ENCODE peak calls at places on chromosomes 1 and 21, in ten cellular contexts. H is lower lobe of right lung, T is suprapubic skin, Q is dorsolateral prefrontal cortex, K is A549, E is esophagus squamous epithelium, B is pancreas, F is coronary artery, V is IMR-90, I is sigmoid colon. G is an unnamed sample.

GRCh38 chr1:186848509-186849130 is 19.9 kb downstream of the PLA2G4A start:
- DNase-seq in I (no peak), E (no peak), K (peak), F (no peak), H (no peak), B (no peak), T (no peak), V (peak), Q (no peak), G (no peak)

GRCh38 chr21:31741116-31741515 is 9.2 kb upstream of the SCAF4 start:
- DNase-seq in H (no peak), B (no peak), E (no peak), F (no peak), T (no peak), K (no peak), Q (no peak), I (no peak), V (no peak), G (no peak)

GRCh38 chr1:64356636-64357256 is 113.2 kb upstream of the CACHD1 start:
- DNase-seq in Q (no peak), I (no peak), H (no peak), F (no peak), E (no peak), K (no peak), B (no peak), T (no peak), V (no peak), G (no peak)

GRCh38 chr1:11685210-11685752 is 4.3 kb upstream of the MAD2L2 start:
- DNase-seq in F (no peak), Q (no peak), B (no peak), H (no peak), I (no peak), E (no peak), V (no peak), T (no peak), K (no peak), G (no peak)

GRCh38 chr1:2914702-2915101 is 106.6 kb upstream of the ACTRT2 start:
- DNase-seq in Q (no peak), B (no peak), H (no peak), E (no peak), F (no peak), I (no peak), V (no peak), T (no peak), K (no peak), G (no peak)

GRCh38 chr1:61496501-61496900 is 228.4 kb downstream of the TM2D1 start:
- DNase-seq in V (no peak), B (no peak), Q (no peak), T (no peak), E (no peak), K (peak), F (no peak), H (no peak), I (no peak), G (no peak)

GRCh38 chr1:153963030-153963849 is at the start of gene SLC39A1:
- DNase-seq in F (peak), T (peak), H (peak), K (peak), E (peak), I (peak), B (peak), Q (peak), V (peak), G (peak)

GRCh38 chr1:175338447-175339135 is 146.0 kb upstream of the KIAA0040 start:
- DNase-seq in K (peak), V (no peak), H (no peak), T (no peak), F (no peak), I (no peak), Q (no peak), B (no peak), E (no peak), G (peak)

GRCh38 chr1:165137551-165138316 is 218.8 kb downstream of the LMX1A start:
- DNase-seq in K (no peak), I (no peak), F (no peak), T (no peak), H (no peak), V (no peak), E (no peak), B (no peak), Q (peak), G (no peak)

GRCh38 chr1:75579046-75579445 is 31.9 kb downstream of the SLC44A5 start:
- DNase-seq in B (no peak), T (no peak), E (no peak), I (no peak), F (no peak), K (no peak), Q (no peak), V (no peak), H (no peak), G (no peak)

GRCh38 chr1:116855788-116856187 is 53.9 kb upstream of the PTGFRN start:
- DNase-seq in Q (no peak), V (peak), B (no peak), H (no peak), F (no peak), T (no peak), K (no peak), E (no peak), I (no peak), G (no peak)

GRCh38 chr1:111789077-111789476 is 33.4 kb downstream of the DDX20 start:
- DNase-seq in I (no peak), E (no peak), K (no peak), Q (peak), B (no peak), V (no peak), T (no peak), F (no peak), H (no peak), G (no peak)

GRCh38 chr1:152884506-152884905 is 6.4 kb downstream of the SMCP start:
- DNase-seq in K (no peak), H (no peak), F (no peak), V (no peak), E (no peak), Q (no peak), T (no peak), I (no peak), B (no peak), G (no peak)

GRCh38 chr1:56435434-56436337 is 143.7 kb downstream of the PLPP3 start:
- DNase-seq in T (no peak), E (no peak), H (no peak), Q (peak), B (no peak), I (no peak), K (no peak), F (no peak), V (no peak), G (no peak)

GRCh38 chr21:41480086-41480690 is 27.8 kb downstream of the TMPRSS2 start:
- DNase-seq in T (no peak), V (no peak), H (no peak), E (no peak), F (no peak), B (peak), K (no peak), I (no peak), Q (no peak), G (no peak)

GRCh38 chr1:240312872-240313271 is 221.2 kb downstream of the FMN2 start:
- DNase-seq in H (no peak), I (no peak), E (no peak), B (no peak), V (peak), K (peak), Q (no peak), F (no peak), T (no peak), G (no peak)

GRCh38 chr1:87449348-87449963 is 120.8 kb downstream of the LMO4 start:
- DNase-seq in T (no peak), I (peak), F (no peak), K (no peak), B (no peak), E (peak), Q (no peak), V (peak), H (no peak), G (no peak)

GRCh38 chr1:200838676-200839445 is 33.9 kb upstream of the GPR25 start:
- DNase-seq in T (no peak), K (no peak), Q (no peak), F (no peak), E (no peak), I (no peak), B (no peak), V (peak), H (no peak), G (no peak)

GRCh38 chr1:114632427-114632826 is 37.4 kb downstream of the DENND2C start:
- DNase-seq in I (no peak), T (no peak), K (no peak), F (no peak), V (no peak), Q (no peak), E (no peak), H (no peak), B (no peak), G (no peak)

GRCh38 chr21:36478941-36479340 is 981 bp downstream of the CLDN14 start:
- DNase-seq in E (no peak), H (no peak), K (peak), V (no peak), T (no peak), Q (no peak), I (no peak), B (no peak), F (no peak), G (no peak)

GRCh38 chr1:39269791-39270342 is 65.4 kb downstream of the MACF1 start:
- DNase-seq in F (no peak), V (peak), H (no peak), K (no peak), Q (no peak), E (no peak), I (peak), T (no peak), B (no peak), G (no peak)

GRCh38 chr1:76256289-76257223 is 182.0 kb downstream of the ST6GALNAC3 start:
- DNase-seq in V (no peak), I (no peak), B (no peak), T (no peak), F (no peak), Q (no peak), H (no peak), E (no peak), K (no peak), G (no peak)

GRCh38 chr1:208855403-208855802 is 611.2 kb upstream of the PLXNA2 start:
- DNase-seq in F (no peak), I (no peak), H (no peak), V (no peak), T (no peak), Q (no peak), K (no peak), B (no peak), E (no peak), G (no peak)

GRCh38 chr1:234477373-234478151 is 1.4 kb downstream of the TARBP1 start:
- DNase-seq in E (no peak), F (no peak), H (no peak), I (no peak), B (no peak), V (no peak), T (no peak), Q (no peak), K (no peak), G (no peak)

GRCh38 chr1:47637111-47637685 is 199.4 kb downstream of the FOXD2 start:
- DNase-seq in T (no peak), B (no peak), Q (no peak), I (no peak), H (no peak), V (no peak), K (no peak), E (no peak), F (no peak), G (no peak)

GRCh38 chr21:38377165-38378093 is 120.6 kb downstream of the KCNJ15 start:
- DNase-seq in H (no peak), I (no peak), Q (no peak), V (no peak), F (no peak), E (no peak), B (no peak), K (no peak), T (no peak), G (no peak)

GRCh38 chr21:44012474-44013379 is 618 bp downstream of the TRAPPC10 start:
- DNase-seq in I (peak), V (peak), T (peak), E (no peak), K (peak), H (peak), B (peak), F (no peak), Q (peak), G (peak)

GRCh38 chr1:16296643-16297042 is 55.6 kb downstream of the FBXO42 start:
- DNase-seq in K (no peak), E (no peak), B (no peak), H (no peak), T (no peak), V (no peak), I (no peak), F (no peak), Q (no peak), G (no peak)

GRCh38 chr1:87044424-87044823 is 130.0 kb downstream of the HS2ST1 start:
- DNase-seq in E (no peak), Q (no peak), T (no peak), B (no peak), K (no peak), I (no peak), V (no peak), H (no peak), F (no peak), G (no peak)

GRCh38 chr21:36591326-36591970 is 107.5 kb upstream of the SIM2 start:
- DNase-seq in B (no peak), H (no peak), E (no peak), I (no peak), F (no peak), K (no peak), Q (no peak), V (no peak), T (no peak), G (no peak)

GRCh38 chr1:218616681-218617080 is 271.5 kb downstream of the TGFB2 start:
- DNase-seq in T (no peak), I (no peak), E (no peak), Q (no peak), K (no peak), B (no peak), F (no peak), V (peak), H (no peak), G (no peak)

GRCh38 chr1:15833069-15833679 is 14.3 kb upstream of the SPEN start:
- DNase-seq in F (no peak), H (peak), B (no peak), K (no peak), T (peak), Q (peak), V (no peak), I (peak), E (no peak), G (peak)

GRCh38 chr1:10917513-10918454 is 94.7 kb upstream of the TARDBP start:
- DNase-seq in T (no peak), B (no peak), E (no peak), I (no peak), Q (no peak), K (no peak), F (no peak), V (no peak), H (no peak), G (no peak)

DNA sequence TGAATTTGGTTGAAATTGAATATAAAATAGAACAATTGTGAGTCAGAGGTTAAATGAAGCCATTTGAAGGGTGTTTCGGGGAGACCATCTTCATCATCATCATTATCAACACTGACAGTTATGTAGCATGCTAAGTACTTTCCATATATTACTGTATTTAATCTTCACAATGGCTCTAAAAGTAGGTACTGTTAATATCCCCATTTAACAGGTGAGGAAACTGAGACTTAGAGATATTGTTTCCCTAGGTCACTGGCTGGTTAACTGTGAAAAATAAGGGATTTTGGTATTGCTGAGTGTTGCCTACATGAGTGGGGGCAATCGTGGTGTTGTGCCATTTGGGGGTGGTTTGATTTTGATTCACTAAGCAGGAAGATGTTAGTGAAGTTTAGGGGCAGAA is 100.3 kb downstream of the TBX19 start:
- DNase-seq in Q (no peak), B (no peak), T (no peak), I (no peak), K (no peak), H (no peak), F (no peak), E (no peak), V (no peak), G (no peak)
- TF ChIP-seq CTCF in Q (no peak), B (no peak), T (no peak), I (no peak), K (no peak), H (no peak), F (no peak), E (no peak), V (no peak), G (no peak)

GRCh38 chr1:88802950-88803349 is 88.4 kb downstream of the GTF2B start:
- DNase-seq in I (no peak), K (no peak), B (no peak), E (no peak), Q (no peak), H (no peak), F (no peak), V (peak), T (no peak), G (no peak)

GRCh38 chr1:88800382-88801051 is 90.8 kb downstream of the GTF2B start:
- DNase-seq in Q (no peak), E (no peak), B (no peak), T (no peak), K (peak), H (no peak), I (no peak), F (no peak), V (peak), G (peak)

GRCh38 chr1:88801575-88802208 is 89.7 kb downstream of the GTF2B start:
- DNase-seq in B (no peak), Q (no peak), I (no peak), V (peak), H (no peak), T (no peak), K (no peak), E (no peak), F (no peak), G (no peak)

GRCh38 chr1:88803444-88803843 is 87.9 kb downstream of the GTF2B start:
- DNase-seq in B (no peak), Q (no peak), F (no peak), E (no peak), H (no peak), I (no peak), T (no peak), V (no peak), K (no peak), G (no peak)

GRCh38 chr1:88802404-88802803 is 89.0 kb downstream of the GTF2B start:
- DNase-seq in T (no peak), K (no peak), Q (no peak), I (no peak), H (no peak), B (no peak), E (no peak), V (no peak), F (no peak), G (no peak)
- H3K27ac ChIP-seq in T (no peak), K (no peak), Q (no peak), I (no peak), H (peak), B (no peak), E (no peak), V (peak), F (no peak), G (no peak)

GRCh38 chr1:32274646-32275340 is 17.1 kb upstream of the HDAC1 start:
- DNase-seq in V (no peak), I (no peak), B (no peak), E (no peak), F (no peak), K (no peak), T (no peak), Q (no peak), H (no peak), G (no peak)

GRCh38 chr1:32272557-32273388 is 19.1 kb upstream of the HDAC1 start:
- DNase-seq in B (no peak), H (no peak), T (no peak), F (no peak), K (no peak), E (no peak), I (no peak), V (no peak), Q (no peak), G (no peak)

GRCh38 chr1:32275424-32275823 is 16.5 kb upstream of the HDAC1 start:
- DNase-seq in T (peak), F (no peak), I (no peak), E (no peak), K (no peak), B (peak), V (no peak), Q (no peak), H (no peak), G (peak)

GRCh38 chr1:32276328-32276727 is 15.6 kb upstream of the HDAC1 start:
- DNase-seq in V (no peak), B (no peak), T (peak), E (no peak), K (no peak), I (no peak), Q (no peak), H (no peak), F (no peak), G (no peak)

DNA sequence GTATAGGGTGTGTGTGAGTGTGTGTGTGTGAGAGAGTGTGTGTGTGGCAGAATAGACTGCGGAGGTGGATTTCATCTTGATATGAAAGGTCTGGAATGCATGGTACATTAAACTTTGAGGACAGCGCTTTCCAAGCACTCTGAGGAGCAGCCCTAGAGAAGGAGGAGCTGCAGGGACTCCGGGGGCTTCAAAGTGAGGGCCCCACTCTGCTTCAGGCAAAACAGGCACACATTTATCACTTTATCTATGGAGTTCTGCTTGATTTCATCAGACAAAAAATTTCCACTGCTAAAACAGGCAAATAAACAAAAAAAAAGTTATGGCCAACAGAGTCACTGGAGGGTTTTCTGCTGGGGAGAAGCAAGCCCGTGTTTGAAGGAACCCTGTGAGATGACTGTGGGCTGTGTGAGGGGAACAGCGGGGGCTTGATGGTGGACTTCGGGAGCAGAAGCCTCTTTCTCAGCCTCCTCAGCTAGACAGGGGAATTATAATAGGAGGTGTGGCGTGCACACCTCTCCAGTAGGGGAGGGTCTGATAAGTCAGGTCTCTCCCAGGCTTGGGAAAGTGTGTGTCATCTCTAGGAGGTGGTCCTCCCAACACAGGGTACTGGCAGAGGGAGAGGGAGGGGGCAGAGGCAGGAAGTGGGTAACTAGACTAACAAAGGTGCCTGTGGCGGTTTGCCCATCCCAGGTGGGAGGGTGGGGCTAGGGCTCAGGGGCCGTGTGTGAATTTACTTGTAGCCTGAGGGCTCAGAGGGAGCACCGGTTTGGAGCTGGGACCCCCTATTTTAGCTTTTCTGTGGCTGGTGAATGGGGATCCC is 18.3 kb upstream of the HDAC1 start:
- DNase-seq in T (no peak), I (no peak), B (no peak), F (no peak), H (no peak), Q (no peak), V (peak), E (no peak), K (no peak), G (peak)
- TF ChIP-seq CTCF in T (no peak), I (no peak), B (no peak), F (no peak), H (no peak), Q (no peak), V (no peak), E (no peak), K (no peak), G (no peak)

GRCh38 chr1:206496131-206496793 is 11.1 kb upstream of the RASSF5 start:
- DNase-seq in E (no peak), V (no peak), T (no peak), F (no peak), K (no peak), H (no peak), I (no peak), Q (no peak), B (peak), G (no peak)

GRCh38 chr1:206497363-206497762 is 10.0 kb upstream of the RASSF5 start:
- DNase-seq in I (no peak), E (no peak), F (no peak), B (no peak), K (no peak), T (no peak), V (no peak), Q (no peak), H (no peak), G (no peak)

GRCh38 chr1:206497774-206498173 is 9.6 kb upstream of the RASSF5 start:
- DNase-seq in Q (no peak), K (no peak), B (no peak), E (no peak), I (no peak), T (no peak), F (no peak), V (no peak), H (no peak), G (no peak)

GRCh38 chr1:206495011-206495461 is 12.3 kb upstream of the RASSF5 start:
- DNase-seq in I (no peak), F (no peak), B (no peak), V (no peak), Q (no peak), T (no peak), K (no peak), H (no peak), E (no peak), G (no peak)

DNA sequence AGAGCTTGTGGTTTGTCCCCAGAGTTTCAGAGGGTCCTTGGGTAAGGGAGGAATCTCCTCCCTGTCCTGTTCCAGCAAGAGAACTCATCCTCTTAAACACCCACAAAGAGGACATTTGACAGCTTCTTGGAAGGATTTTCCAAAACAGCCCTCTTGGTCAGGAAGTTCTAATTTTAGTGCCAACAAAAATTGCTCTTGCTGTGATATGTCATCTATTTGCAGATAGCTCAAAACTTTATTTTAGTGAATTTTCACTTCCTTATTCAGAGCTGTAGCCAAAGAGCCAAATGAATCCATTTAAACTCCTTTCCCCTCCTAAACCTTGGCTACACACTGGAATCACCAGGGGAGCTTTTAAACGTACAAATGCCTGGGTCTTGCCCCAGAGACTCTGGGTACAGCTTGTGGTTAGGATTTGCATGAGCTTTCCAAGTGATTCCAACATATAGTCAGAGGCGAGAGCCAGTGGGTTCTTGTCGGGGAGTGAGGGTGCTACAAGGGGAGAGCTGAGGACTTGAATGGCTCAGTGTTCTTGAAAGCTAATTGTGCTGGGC is 11.8 kb upstream of the RASSF5 start:
- DNase-seq in I (no peak), T (no peak), F (no peak), Q (no peak), V (no peak), K (no peak), H (no peak), B (no peak), E (no peak), G (no peak)
- H3K27ac ChIP-seq in I (no peak), T (no peak), F (peak), Q (no peak), V (no peak), K (no peak), H (peak), B (peak), E (peak), G (no peak)